ENCODE peak calls at places on chromosomes 1 and 21, in four cellular contexts. Y, O, J and D are unnamed samples.

GRCh38 chr1:205226868-205227583 is 720 bp upstream of the TMCC2 start:
- DNase-seq in Y (no peak), O (peak; percentile 32), J (no peak), D (no peak)

GRCh38 chr21:20721151-20721550 is 277.1 kb upstream of the NCAM2 start:
- DNase-seq in Y (no peak), O (no peak), J (no peak), D (no peak)

GRCh38 chr1:236688705-236689104 is 2.4 kb downstream of the ACTN2 start:
- DNase-seq in Y (no peak), O (no peak), J (no peak), D (no peak)

GRCh38 chr1:172442404-172442803 is 1.5 kb downstream of the PIGC start:
- DNase-seq in Y (no peak), O (no peak), J (no peak), D (no peak)

GRCh38 chr1:166948856-166949350 is 26.4 kb downstream of the ILDR2 start:
- DNase-seq in Y (no peak), O (no peak), J (no peak), D (no peak)

GRCh38 chr1:85578321-85579295 is 2.0 kb upstream of the CCN1 start:
- DNase-seq in Y (no peak), O (peak; percentile 80), J (no peak), D (peak; percentile 54)

GRCh38 chr1:54474500-54475235 is 68.5 kb upstream of the SSBP3 start:
- DNase-seq in Y (no peak), O (no peak), J (no peak), D (peak; percentile 80)

GRCh38 chr1:25743164-25744139 is 56.5 kb upstream of the SELENON start:
- DNase-seq in Y (peak; percentile 84), O (no peak), J (peak; percentile 94), D (no peak)

GRCh38 chr1:200168926-200169325 is 141.4 kb downstream of the NR5A2 start:
- DNase-seq in Y (no peak), O (no peak), J (no peak), D (no peak)

GRCh38 chr1:85200367-85200869 is 398 bp downstream of the SYDE2 start:
- DNase-seq in Y (no peak), O (peak; percentile 64), J (no peak), D (peak; percentile 52)

GRCh38 chr1:244964112-244964971 is 100.0 kb upstream of the HNRNPU start:
- DNase-seq in Y (peak; percentile 24), O (no peak), J (no peak), D (peak; percentile 47)

GRCh38 chr1:6593810-6594209 is 8.9 kb downstream of the KLHL21 start:
- DNase-seq in Y (no peak), O (no peak), J (no peak), D (no peak)
- H3K36me3 ChIP-seq in Y (peaks cover 10% of the 10 kb centered on the region), O (peaks cover 63% of the 10 kb centered on the region), J (peaks cover 92% of the 10 kb centered on the region), D (peaks cover 9% of the 10 kb centered on the region)

DNA sequence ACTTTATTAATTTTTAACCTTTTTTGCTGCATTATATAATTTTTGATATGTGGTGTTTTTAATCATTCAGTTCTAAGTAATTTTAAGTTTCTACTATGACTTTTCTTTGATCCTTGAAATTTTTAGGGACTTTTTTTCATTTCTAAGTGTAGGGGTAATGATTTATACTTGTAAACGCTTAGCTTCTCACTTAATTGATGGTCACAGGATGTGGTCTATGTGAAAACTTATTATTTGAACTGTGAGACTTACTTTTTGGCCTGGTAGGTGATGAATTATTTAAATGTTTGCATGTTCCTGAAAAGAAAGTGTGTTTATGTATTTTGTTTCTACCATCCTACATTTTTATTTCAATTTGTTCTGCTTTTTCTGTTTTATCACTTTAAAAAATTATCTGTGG is 17.2 kb downstream of the ALPL start:
- DNase-seq in Y (no peak), O (no peak), J (no peak), D (no peak)
- H3K4me1 ChIP-seq in Y (no peaks in the 10 kb centered on the region), O (no peaks in the 10 kb centered on the region), J (peaks cover 11% of the 10 kb centered on the region), D (no peaks in the 10 kb centered on the region)

GRCh38 chr1:225860860-225861441 is 21.2 kb downstream of the TMEM63A start:
- DNase-seq in Y (no peak), O (no peak), J (no peak), D (no peak)
- H3K36me3 ChIP-seq in Y (peaks cover 17% of the 10 kb centered on the region), O (peaks cover 4% of the 10 kb centered on the region), J (peaks cover 95% of the 10 kb centered on the region), D (peaks cover 44% of the 10 kb centered on the region)

GRCh38 chr1:63713627-63714481 is 60.0 kb upstream of the ROR1 start:
- DNase-seq in Y (peak; percentile 20), O (peak; percentile 90), J (no peak), D (no peak)
- H3K4me1 ChIP-seq in Y (peaks cover 32% of the 10 kb centered on the region), O (peaks cover 8% of the 10 kb centered on the region), J (no peaks in the 10 kb centered on the region), D (peaks cover 15% of the 10 kb centered on the region)

GRCh38 chr1:223023863-223024262 is 119.2 kb downstream of the TLR5 start:
- DNase-seq in Y (no peak), O (no peak), J (no peak), D (no peak)
- H3K36me3 ChIP-seq in Y (no peaks in the 10 kb centered on the region), O (no peaks in the 10 kb centered on the region), J (no peaks in the 10 kb centered on the region), D (peaks cover 45% of the 10 kb centered on the region)

DNA sequence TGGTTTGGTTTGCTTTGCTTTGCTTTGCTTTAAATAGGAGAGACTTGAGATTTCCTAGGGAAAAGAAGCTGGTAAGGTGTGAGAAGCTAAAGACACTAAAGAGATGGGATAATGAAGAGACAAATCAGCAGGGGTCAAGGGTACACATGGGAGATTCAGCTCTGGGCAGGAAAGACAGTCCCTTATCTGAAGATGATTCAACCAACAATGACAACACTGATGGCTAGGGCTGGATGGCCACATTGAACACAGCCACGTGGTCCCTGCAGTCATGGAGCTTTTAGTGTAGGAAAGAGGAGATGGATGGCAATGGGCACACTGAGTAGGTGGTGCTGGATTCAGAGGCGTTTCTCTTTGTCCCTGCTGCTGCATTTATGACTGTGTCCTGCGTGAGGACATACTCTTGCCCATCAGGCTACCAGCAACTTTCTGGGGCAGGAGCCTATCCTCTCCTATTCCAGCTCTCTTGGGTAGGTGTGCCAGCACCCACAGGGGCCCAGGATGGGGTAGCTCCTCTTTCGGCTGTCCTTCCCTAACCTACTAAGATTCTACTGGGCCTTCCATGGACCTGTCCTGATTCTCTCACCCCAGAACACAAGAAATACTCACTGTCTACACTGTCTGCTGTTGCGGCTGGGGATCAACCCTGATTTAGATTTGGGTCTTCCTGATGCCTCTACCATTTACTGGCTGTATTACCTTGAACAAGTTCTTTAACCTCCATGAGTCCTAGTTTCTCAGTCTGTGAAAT is 1.4 kb upstream of the SHISA4 start:
- DNase-seq in Y (no peak), O (no peak), J (no peak), D (no peak)
- H3K4me1 ChIP-seq in Y (peaks cover 26% of the 10 kb centered on the region), O (no peaks in the 10 kb centered on the region), J (peaks cover 86% of the 10 kb centered on the region), D (no peaks in the 10 kb centered on the region)

DNA sequence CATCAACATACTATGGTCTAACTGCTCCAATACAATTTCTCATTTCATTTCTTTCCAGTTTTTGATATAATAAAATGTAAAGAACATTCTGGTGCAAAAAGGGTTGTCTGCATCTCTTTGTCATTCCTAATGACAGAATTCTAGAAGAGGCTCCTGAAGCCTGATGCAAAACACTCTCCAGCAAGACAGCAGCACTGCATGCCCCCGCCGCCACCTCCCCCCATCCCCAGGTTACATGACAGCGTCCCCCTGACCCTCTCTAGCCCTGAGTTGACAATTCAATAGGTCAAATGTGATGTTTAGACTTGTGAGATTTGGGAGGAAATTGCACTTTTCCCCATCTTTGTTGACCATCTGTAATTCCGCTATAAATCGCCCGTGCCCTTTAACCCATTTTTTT is 64.6 kb upstream of the C1orf21 start:
- DNase-seq in Y (no peak), O (no peak), J (no peak), D (peak; percentile 54)
- H3K36me3 ChIP-seq in Y (no peaks in the 10 kb centered on the region), O (no peaks in the 10 kb centered on the region), J (no peaks in the 10 kb centered on the region), D (no peaks in the 10 kb centered on the region)

DNA sequence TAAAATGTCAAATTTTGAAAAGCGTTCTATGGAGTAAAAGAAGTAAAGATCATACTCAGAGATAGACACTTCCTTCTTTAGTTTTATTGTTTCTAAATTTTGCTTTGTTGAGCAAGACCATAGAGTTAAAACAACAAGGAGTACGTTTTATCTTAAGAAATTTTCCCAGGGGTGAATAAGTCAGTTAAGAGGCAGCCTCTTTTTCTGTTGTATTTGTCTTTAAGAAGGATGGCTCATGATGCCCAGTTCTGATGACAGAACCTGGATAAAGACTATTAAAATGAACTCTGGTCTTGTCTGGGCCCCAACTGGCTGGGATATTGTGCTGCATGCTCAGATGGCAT is 10.6 kb upstream of the SLAMF1 start:
- DNase-seq in Y (no peak), O (no peak), J (no peak), D (no peak)
- H3K4me1 ChIP-seq in Y (no peaks in the 10 kb centered on the region), O (peaks cover 15% of the 10 kb centered on the region), J (peaks cover 11% of the 10 kb centered on the region), D (peaks cover 11% of the 10 kb centered on the region)

GRCh38 chr1:15919316-15919715 is 56.6 kb downstream of the ZBTB17 start:
- DNase-seq in Y (no peak), O (peak; percentile 56), J (no peak), D (no peak)
- H3K36me3 ChIP-seq in Y (peaks cover 8% of the 10 kb centered on the region), O (peaks cover 56% of the 10 kb centered on the region), J (peaks cover 93% of the 10 kb centered on the region), D (peaks cover 17% of the 10 kb centered on the region)